ENCODE peak calls at places on chromosomes 2 and 18, in six cellular contexts. F is B cell; N is fibroblast of lung; J is stimulated activated CD4-positive, alpha-beta T cell treated with anti-CD3 and anti-CD28 coated beads, Interleukin-4, amount 100 ng/mL, for 48 hours; W is EL; T is immature natural killer cell. C is an unnamed sample.

GRCh38 chr2:220956429-220956828 is 615.7 kb downstream of the EPHA4 start:
- DNase-seq in J (no peak), T (no peak), W (no peak), F (no peak), N (no peak), C (no peak)

GRCh38 chr2:15911686-15912085 is 28.7 kb upstream of the MYCN start:
- DNase-seq in J (no peak), F (no peak), T (no peak), N (no peak), W (no peak), C (no peak)

GRCh38 chr2:239459581-239459980 is 58.8 kb upstream of the HDAC4 start:
- DNase-seq in T (no peak), N (no peak), J (no peak), W (no peak), F (no peak), C (no peak)

GRCh38 chr18:49608366-49608747 is 46.5 kb downstream of the LIPG start:
- DNase-seq in F (no peak), W (no peak), T (no peak), N (no peak), J (no peak), C (no peak)

GRCh38 chr2:221850076-221850475 is 278.0 kb upstream of the EPHA4 start:
- DNase-seq in J (no peak), F (no peak), T (no peak), N (peak), W (peak), C (no peak)

GRCh38 chr18:45962461-45962860 is 4.7 kb downstream of the EPG5 start:
- DNase-seq in N (peak), F (no peak), W (peak), J (no peak), T (peak), C (no peak)

GRCh38 chr18:79600141-79600540 is 79.5 kb upstream of the CTDP1 start:
- DNase-seq in N (no peak), W (no peak), J (no peak), T (no peak), F (no peak), C (no peak)

GRCh38 chr2:207311316-207312005 is 145.7 kb upstream of the KLF7 start:
- DNase-seq in T (no peak), N (peak), J (peak), F (no peak), W (peak), C (no peak)

GRCh38 chr18:46575851-46576250 is 81.2 kb downstream of the LOXHD1 start:
- DNase-seq in J (no peak), T (no peak), W (no peak), N (no peak), F (no peak), C (peak)

GRCh38 chr2:44964704-44965343 is 23.3 kb downstream of the SIX3 start:
- DNase-seq in T (no peak), N (no peak), J (no peak), F (no peak), W (peak), C (no peak)

C was measured in stimulated activated effector memory CD8-positive, alpha-beta T cell treated with anti-CD3 and anti-CD28 coated beads, Interleukin-12 subunit alpha, Interleukin-12 subunit beta, amount 100 ng/mL, for 72 hours.